ENCODE peak calls at places on chromosomes 7 and 10, in eight cellular contexts. B is GM23248, I is AG08395, G is fibroblast of mammary gland, Z is GM12892, W is left colon, Y is D341Med, F is sciatic nerve. V is an unnamed sample.
A peak's percentile ranks its signal among the peaks of the same experiment; 100 is the strongest.

GRCh38 chr10:81215498-81215897 is 659.5 kb upstream of the NRG3 start:
- DNase-seq in B (no peak), I (no peak), G (no peak), Z (no peak), W (no peak), Y (no peak), F (no peak), V (no peak)

GRCh38 chr10:22253578-22253882 is 35.7 kb upstream of the EBLN1 start:
- DNase-seq in B (peak; percentile 35), I (no peak), G (no peak), Z (no peak), W (peak; percentile 35), Y (no peak), F (peak; percentile 84), V (peak; percentile 70)

GRCh38 chr7:140176271-140176701 is 497 bp downstream of the KDM7A start:
- DNase-seq in B (peak; percentile 66), I (no peak), G (no peak), Z (peak; percentile 14), W (no peak), Y (peak; percentile 64), F (no peak), V (no peak)

GRCh38 chr7:74343281-74344127 is 54.3 kb downstream of the CLIP2 start:
- DNase-seq in B (peak; percentile 93), I (peak; percentile 91), G (peak; percentile 83), Z (no peak), W (no peak), Y (no peak), F (no peak), V (no peak)

GRCh38 chr7:57505176-57505575 is 55.2 kb downstream of the ZNF716 start:
- DNase-seq in B (no peak), I (no peak), G (no peak), Z (no peak), W (no peak), Y (no peak), F (no peak), V (no peak)

GRCh38 chr10:97849101-97849490 is 547 bp upstream of the GOLGA7B start:
- DNase-seq in B (no peak), I (no peak), G (no peak), Z (no peak), W (peak; percentile 32), Y (no peak), F (no peak), V (no peak)

GRCh38 chr10:46305986-46306385 is 19.2 kb downstream of the ANTXRL start:
- DNase-seq in B (no peak), I (no peak), G (no peak), Z (no peak), W (peak; percentile 5), Y (no peak), F (no peak), V (no peak)

GRCh38 chr10:113524120-113524519 is 28.7 kb upstream of the HABP2 start:
- DNase-seq in B (no peak), I (no peak), G (no peak), Z (no peak), W (no peak), Y (no peak), F (peak; percentile 18), V (no peak)

GRCh38 chr7:31054608-31055273 is 2.6 kb downstream of the ADCYAP1R1 start:
- DNase-seq in B (no peak), I (no peak), G (no peak), Z (no peak), W (no peak), Y (no peak), F (no peak), V (no peak)

GRCh38 chr10:72124984-72125383 is 36.6 kb upstream of the SPOCK2 start:
- DNase-seq in B (peak; percentile 72), I (peak; percentile 47), G (peak; percentile 48), Z (no peak), W (no peak), Y (no peak), F (no peak), V (no peak)

GRCh38 chr10:44261710-44262455 is 123.0 kb downstream of the CXCL12 start:
- DNase-seq in B (peak; percentile 88), I (peak; percentile 70), G (peak; percentile 79), Z (no peak), W (no peak), Y (no peak), F (no peak), V (no peak)

GRCh38 chr7:2478387-2478760 is 2.2 kb upstream of the GRIFIN start:
- DNase-seq in B (peak; percentile 89), I (peak; percentile 96), G (peak; percentile 65), Z (no peak), W (peak; percentile 82), Y (no peak), F (peak; percentile 77), V (peak; percentile 69)

GRCh38 chr7:41621953-41622831 is 80.7 kb downstream of the INHBA start:
- DNase-seq in B (no peak), I (no peak), G (no peak), Z (no peak), W (no peak), Y (no peak), F (no peak), V (no peak)

GRCh38 chr10:114271014-114271778 is 32.1 kb downstream of the VWA2 start:
- DNase-seq in B (peak; percentile 41), I (no peak), G (no peak), Z (no peak), W (no peak), Y (no peak), F (no peak), V (no peak)

GRCh38 chr7:20284398-20285143 is 46.1 kb upstream of the ITGB8 start:
- DNase-seq in B (no peak), I (no peak), G (peak; percentile 20), Z (no peak), W (no peak), Y (no peak), F (no peak), V (no peak)

GRCh38 chr10:124374535-124375352 is 44.0 kb downstream of the OAT start:
- DNase-seq in B (no peak), I (no peak), G (no peak), Z (no peak), W (peak; percentile 14), Y (no peak), F (no peak), V (no peak)

GRCh38 chr7:107169120-107170050 is 582 bp downstream of the HBP1 start:
- DNase-seq in B (peak; percentile 98), I (peak; percentile 97), G (peak; percentile 97), Z (peak; percentile 46), W (peak; percentile 98), Y (peak; percentile 91), F (peak; percentile 99), V (peak; percentile 98)

GRCh38 chr10:50291261-50291850 is 40.0 kb upstream of the ASAH2 start:
- DNase-seq in B (peak; percentile 36), I (peak; percentile 24), G (peak; percentile 44), Z (no peak), W (no peak), Y (no peak), F (no peak), V (no peak)

GRCh38 chr10:108789911-108790310 is 1133.4 kb downstream of the XPNPEP1 start:
- DNase-seq in B (peak; percentile 89), I (peak; percentile 58), G (peak; percentile 88), Z (no peak), W (no peak), Y (no peak), F (no peak), V (no peak)

GRCh38 chr7:26038201-26038990 is 113.6 kb upstream of the NFE2L3 start:
- DNase-seq in B (no peak), I (no peak), G (no peak), Z (no peak), W (no peak), Y (no peak), F (no peak), V (no peak)

GRCh38 chr7:9891056-9891455 is 1082.6 kb upstream of the PHF14 start:
- DNase-seq in B (no peak), I (no peak), G (no peak), Z (no peak), W (no peak), Y (no peak), F (no peak), V (no peak)

GRCh38 chr10:71923138-71923692 is 41.0 kb upstream of the CHST3 start:
- DNase-seq in B (no peak), I (no peak), G (no peak), Z (no peak), W (no peak), Y (no peak), F (no peak), V (no peak)

GRCh38 chr10:32226624-32227023 is 120.3 kb downstream of the EPC1 start:
- DNase-seq in B (no peak), I (no peak), G (no peak), Z (no peak), W (no peak), Y (no peak), F (no peak), V (no peak)

GRCh38 chr10:22438714-22439113 is 93.4 kb downstream of the SPAG6 start:
- DNase-seq in B (no peak), I (no peak), G (no peak), Z (no peak), W (no peak), Y (no peak), F (no peak), V (no peak)

GRCh38 chr7:116801092-116801710 is 61.2 kb upstream of the CAPZA2 start:
- DNase-seq in B (peak; percentile 89), I (peak; percentile 73), G (peak; percentile 76), Z (no peak), W (no peak), Y (no peak), F (no peak), V (no peak)

GRCh38 chr7:27151945-27152815 is at the start of gene HOXA3:
- DNase-seq in B (peak; percentile 89), I (peak; percentile 75), G (peak; percentile 85), Z (no peak), W (peak; percentile 85), Y (peak; percentile 38), F (peak; percentile 82), V (peak; percentile 13)

GRCh38 chr7:38978474-38978873 is 765 bp downstream of the POU6F2 start:
- DNase-seq in B (no peak), I (no peak), G (no peak), Z (no peak), W (no peak), Y (no peak), F (no peak), V (no peak)

GRCh38 chr7:29977926-29978652 is 11.5 kb downstream of the SCRN1 start:
- DNase-seq in B (no peak), I (no peak), G (no peak), Z (no peak), W (no peak), Y (no peak), F (no peak), V (no peak)

GRCh38 chr10:132232553-132232949 is 45.8 kb downstream of the DPYSL4 start:
- DNase-seq in B (no peak), I (no peak), G (no peak), Z (no peak), W (no peak), Y (no peak), F (no peak), V (no peak)

GRCh38 chr7:1938788-1939433 is 268.8 kb downstream of the ELFN1 start:
- DNase-seq in B (no peak), I (no peak), G (peak; percentile 29), Z (no peak), W (no peak), Y (no peak), F (no peak), V (no peak)

GRCh38 chr10:118918116-118918515 is 111.4 kb upstream of the NANOS1 start:
- DNase-seq in B (no peak), I (no peak), G (no peak), Z (no peak), W (no peak), Y (peak; percentile 49), F (no peak), V (no peak)

GRCh38 chr10:69328346-69328687 is 50.0 kb downstream of the HK1 start:
- DNase-seq in B (no peak), I (no peak), G (no peak), Z (no peak), W (no peak), Y (no peak), F (no peak), V (no peak)

GRCh38 chr7:13312327-13312726 is 624.9 kb downstream of the ARL4A start:
- DNase-seq in B (no peak), I (no peak), G (peak; percentile 37), Z (no peak), W (no peak), Y (no peak), F (no peak), V (no peak)

GRCh38 chr7:27112361-27112760 is 9.9 kb upstream of the HOXA2 start:
- DNase-seq in B (no peak), I (no peak), G (no peak), Z (no peak), W (no peak), Y (no peak), F (no peak), V (no peak)

V was measured in testis.